ENCODE peak calls at places on chromosome 20, in eight cellular contexts. O is neural progenitor cell, Q is PC-3, X is GM23338, B is MM.1S, W is HCT116, T is SK-N-SH, V is OCI-LY7. K is an unnamed sample.

GRCh38 chr20:40218971-40219370 is 470.1 kb downstream of the MAFB start:
- DNase-seq in O (no peak), Q (no peak), X (no peak), B (no peak), W (no peak), T (no peak), V (no peak), K (no peak)

GRCh38 chr20:16898433-16898832 is 150.3 kb downstream of the OTOR start:
- DNase-seq in O (no peak), Q (peak), X (no peak), B (no peak), W (no peak), T (no peak), V (no peak), K (no peak)

GRCh38 chr20:15699431-15700146 is 873.7 kb downstream of the KIF16B start:
- DNase-seq in O (no peak), Q (peak), X (peak), B (no peak), W (no peak), T (no peak), V (peak), K (no peak)

GRCh38 chr20:59938221-59938620 is 1.9 kb downstream of the PPP1R3D start:
- DNase-seq in O (no peak), Q (peak), X (no peak), B (no peak), W (no peak), T (no peak), V (no peak), K (no peak)

GRCh38 chr20:35680464-35681183 is 15.9 kb upstream of the CPNE1 start:
- DNase-seq in O (no peak), Q (no peak), X (no peak), B (no peak), W (no peak), T (no peak), V (peak), K (no peak)

GRCh38 chr20:38275815-38276550 is 15.4 kb upstream of the KIAA1755 start:
- DNase-seq in O (no peak), Q (peak), X (no peak), B (no peak), W (no peak), T (no peak), V (no peak), K (no peak)

GRCh38 chr20:63137851-63138415 is 78.0 kb downstream of the YTHDF1 start:
- DNase-seq in O (no peak), Q (no peak), X (no peak), B (no peak), W (no peak), T (no peak), V (no peak), K (no peak)

GRCh38 chr20:37803476-37804307 is 99.2 kb upstream of the VSTM2L start:
- DNase-seq in O (no peak), Q (no peak), X (no peak), B (no peak), W (no peak), T (peak), V (peak), K (no peak)

GRCh38 chr20:61451953-61452352 is 199.9 kb downstream of the CDH4 start:
- DNase-seq in O (no peak), Q (no peak), X (no peak), B (no peak), W (no peak), T (no peak), V (no peak), K (no peak)

DNA sequence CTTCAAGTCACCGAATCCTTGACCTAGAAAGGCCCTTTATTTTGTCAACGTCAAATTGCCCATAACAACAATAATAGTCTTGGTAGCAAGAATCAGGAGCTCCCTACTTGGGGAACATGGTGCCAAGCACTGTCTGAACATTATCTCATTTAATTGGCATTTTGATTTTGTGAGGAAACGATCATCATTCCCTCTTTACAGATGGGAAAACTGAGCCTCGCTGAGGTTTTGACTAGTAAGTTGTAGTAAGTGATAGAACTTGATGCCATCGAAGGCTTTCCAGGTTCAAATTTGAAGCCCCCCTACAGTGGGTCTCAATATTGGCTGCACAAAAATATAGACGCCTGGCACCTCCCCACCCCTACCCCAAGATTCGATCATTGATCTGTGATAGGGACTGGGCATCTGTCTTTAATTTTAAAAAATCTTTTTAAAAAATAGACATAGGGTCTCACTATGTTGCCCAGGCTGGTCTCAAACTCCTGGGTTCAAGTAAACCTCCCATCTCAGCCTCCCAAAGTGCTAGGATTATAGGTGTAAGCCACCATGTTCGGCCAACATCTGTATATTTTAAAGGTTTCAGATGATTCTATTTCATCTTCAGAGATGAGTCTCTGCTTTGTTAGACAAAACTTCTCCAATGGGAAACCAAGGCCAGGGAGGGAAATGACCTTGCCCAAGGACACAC is 36.7 kb downstream of the HNF4A start:
- DNase-seq in O (no peak), Q (no peak), X (no peak), B (no peak), W (no peak), T (no peak), V (no peak), K (no peak)
- TF ChIP-seq EZH2phosphoT487 in O (no peak), Q (no peak), X (no peak), B (no peak), W (no peak), T (no peak), V (no peak), K (no peak)

GRCh38 chr20:24138951-24139350 is 150.4 kb upstream of the GGTLC1 start:
- DNase-seq in O (no peak), Q (no peak), X (no peak), B (no peak), W (no peak), T (no peak), V (no peak), K (no peak)
- TF ChIP-seq CTCF in O (no peak), Q (no peak), X (no peak), B (no peak), W (no peak), T (no peak), V (no peak), K (no peak)

DNA sequence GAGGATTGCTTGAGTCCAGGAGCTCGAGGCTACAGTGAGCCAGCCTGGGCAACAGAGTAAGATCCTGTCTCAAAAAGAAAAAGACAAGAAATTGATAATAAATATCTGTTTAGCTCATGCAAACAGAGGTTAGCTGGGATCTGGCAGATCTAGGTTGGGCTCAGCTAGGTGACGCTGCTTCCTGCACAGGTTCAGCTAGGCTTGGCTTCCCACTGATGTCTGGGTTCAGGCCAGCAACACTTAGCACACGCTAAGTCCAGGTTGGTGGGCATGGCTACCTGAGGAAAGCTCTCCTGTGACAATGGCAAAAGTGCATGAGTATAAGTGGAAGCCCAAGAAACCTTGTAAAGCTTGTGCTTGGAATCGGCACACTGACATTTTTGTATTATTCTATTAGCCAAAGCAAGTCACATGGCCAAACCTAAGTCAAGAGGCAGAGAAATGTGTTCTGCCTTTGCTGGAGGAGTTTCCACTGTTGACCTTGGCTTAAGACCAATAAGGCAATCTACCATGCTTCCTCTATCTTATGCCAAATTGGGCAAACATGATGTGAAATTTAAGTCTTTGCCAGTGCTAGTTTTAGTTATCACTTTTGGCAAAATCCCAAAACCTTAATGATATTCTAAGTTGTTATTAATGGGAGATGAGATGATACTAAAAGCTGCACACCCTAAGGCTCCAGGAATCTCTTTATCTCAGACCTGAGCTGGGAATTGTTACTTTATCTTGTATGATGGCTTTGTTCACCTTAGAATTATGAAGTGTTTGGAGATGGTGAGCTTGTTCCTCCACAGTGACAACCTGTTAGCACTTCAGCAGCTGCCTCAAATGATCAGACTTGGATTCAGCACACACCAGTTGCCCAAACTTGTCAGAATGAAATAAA is 49.0 kb downstream of the RIN2 start:
- DNase-seq in O (no peak), Q (peak), X (no peak), B (no peak), W (no peak), T (peak), V (no peak), K (no peak)
- TF ChIP-seq EZH2phosphoT487 in O (no peak), Q (no peak), X (no peak), B (no peak), W (no peak), T (no peak), V (no peak), K (no peak)

GRCh38 chr20:43959079-43959919 is 44.6 kb downstream of the TOX2 start:
- DNase-seq in O (no peak), Q (peak), X (no peak), B (no peak), W (no peak), T (no peak), V (peak), K (no peak)
- TF ChIP-seq CTCF in O (no peak), Q (no peak), X (no peak), B (no peak), W (no peak), T (no peak), V (no peak), K (no peak)

DNA sequence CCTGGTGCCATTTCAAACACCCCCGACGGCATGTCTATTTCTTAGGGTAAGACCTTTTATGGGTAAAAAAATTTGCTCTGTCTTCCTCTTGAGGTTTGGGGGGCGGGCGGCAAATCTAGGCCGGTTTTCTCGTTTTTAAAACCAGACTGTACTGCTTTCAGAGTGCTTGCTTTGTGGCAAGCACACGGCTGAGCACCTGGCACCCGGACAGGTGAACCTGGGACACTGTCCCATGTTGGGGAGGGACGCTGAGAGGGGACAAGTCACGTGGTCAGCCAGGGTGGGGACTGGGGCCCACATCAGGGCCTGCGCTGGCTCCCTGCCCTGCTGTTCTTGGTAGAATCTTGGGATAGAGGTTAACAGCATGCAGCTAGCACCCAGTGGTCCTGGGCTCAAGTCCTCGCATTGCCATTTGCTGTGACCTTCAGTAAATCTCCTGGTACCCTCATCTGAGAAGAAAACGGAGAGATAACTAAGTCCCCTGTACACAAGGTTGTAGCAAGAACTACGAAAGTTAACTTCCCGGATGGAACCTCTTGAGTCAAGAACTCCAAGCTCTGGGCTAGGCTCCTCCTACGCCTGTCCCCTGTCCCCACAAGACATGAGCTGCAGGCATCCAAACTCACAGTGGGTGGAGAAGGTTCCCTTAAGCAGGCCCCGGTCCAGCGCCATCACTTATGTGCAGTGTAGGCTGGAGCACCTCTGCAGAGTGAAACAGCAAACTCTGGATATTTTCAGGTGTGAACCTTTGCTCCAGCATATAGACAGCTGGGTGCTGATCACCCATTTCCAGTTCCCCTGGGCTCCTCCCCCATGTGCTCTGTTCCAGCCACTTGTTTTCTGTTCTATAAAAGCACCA is 41.7 kb downstream of the PMEPA1 start:
- DNase-seq in O (no peak), Q (no peak), X (no peak), B (peak), W (no peak), T (no peak), V (no peak), K (no peak)
- TF ChIP-seq EZH2phosphoT487 in O (no peak), Q (no peak), X (no peak), B (no peak), W (no peak), T (no peak), V (no peak), K (no peak)

DNA sequence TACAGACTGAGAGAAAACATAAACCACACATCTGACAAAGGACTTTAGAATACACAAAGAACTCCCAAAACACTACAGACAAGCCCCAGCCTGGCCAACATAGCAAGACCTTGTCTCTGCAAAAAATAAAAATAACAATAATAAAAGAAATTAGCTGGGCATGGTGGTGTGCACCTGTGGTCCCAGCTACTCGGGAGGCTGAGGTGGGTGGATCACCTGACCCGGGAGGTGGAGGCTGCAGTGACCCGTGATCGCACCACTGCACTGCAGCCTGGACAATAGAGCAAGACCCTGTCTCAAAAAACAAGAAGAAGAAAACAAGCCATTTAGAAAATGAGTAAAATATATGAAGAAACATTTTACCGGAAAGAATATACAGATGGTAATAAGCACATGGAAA is 13.1 kb downstream of the SDCBP2 start:
- DNase-seq in O (no peak), Q (no peak), X (no peak), B (no peak), W (no peak), T (no peak), V (no peak), K (no peak)
- TF ChIP-seq CTCF in O (no peak), Q (no peak), X (no peak), B (no peak), W (no peak), T (no peak), V (no peak), K (no peak)